ENCODE peak calls at places on chromosome 22, in seven cellular contexts. P, T, O, N, X, K and Z are unnamed samples.
A peak's percentile ranks its signal among the peaks of the same experiment; 100 is the strongest.

GRCh38 chr22:30150212-30150611 is 69.9 kb downstream of the HORMAD2 start:
- DNase-seq in P (no peak), T (no peak), O (no peak), N (no peak), X (no peak), K (no peak), Z (no peak)

GRCh38 chr22:38925571-38926041 is 31.8 kb upstream of the APOBEC3A start:
- DNase-seq in P (no peak), T (no peak), O (no peak), N (no peak), X (no peak), K (no peak), Z (no peak)

GRCh38 chr22:43346521-43346929 is 3.4 kb upstream of the SCUBE1 start:
- DNase-seq in P (peak; percentile 47), T (no peak), O (peak; percentile 4), N (peak; percentile 63), X (peak; percentile 49), K (peak; percentile 9), Z (peak; percentile 42)

GRCh38 chr22:27088026-27088425 is 430.6 kb downstream of the MIAT start:
- DNase-seq in P (no peak), T (no peak), O (no peak), N (no peak), X (no peak), K (no peak), Z (no peak)

GRCh38 chr22:22684605-22685561 is 40.5 kb downstream of the GGTLC2 start:
- DNase-seq in P (no peak), T (no peak), O (no peak), N (peak; percentile 39), X (no peak), K (no peak), Z (peak; percentile 87)

GRCh38 chr22:21972293-21972779 is 10.3 kb downstream of the TOP3B start:
- DNase-seq in P (no peak), T (no peak), O (no peak), N (peak; percentile 53), X (peak; percentile 32), K (no peak), Z (peak; percentile 31)

GRCh38 chr22:17117400-17117799 is 3.8 kb downstream of the TMEM121B start:
- DNase-seq in P (no peak), T (no peak), O (no peak), N (no peak), X (no peak), K (no peak), Z (no peak)

GRCh38 chr22:30294830-30295229 is 5.5 kb upstream of the CASTOR1 start:
- DNase-seq in P (no peak), T (no peak), O (no peak), N (no peak), X (no peak), K (no peak), Z (no peak)

GRCh38 chr22:45036154-45036553 is 26.3 kb upstream of the PHF21B start:
- DNase-seq in P (no peak), T (no peak), O (peak; percentile 54), N (no peak), X (no peak), K (no peak), Z (no peak)

GRCh38 chr22:36471341-36471821 is 10.1 kb downstream of the TXN2 start:
- DNase-seq in P (no peak), T (no peak), O (no peak), N (no peak), X (peak; percentile 74), K (peak; percentile 76), Z (peak; percentile 57)

GRCh38 chr22:43554694-43555365 is 143.0 kb downstream of the MPPED1 start:
- DNase-seq in P (no peak), T (no peak), O (no peak), N (peak; percentile 16), X (no peak), K (no peak), Z (no peak)

GRCh38 chr22:45302047-45302446 is 7.7 kb upstream of the FAM118A start:
- DNase-seq in P (no peak), T (peak; percentile 8), O (no peak), N (no peak), X (peak; percentile 51), K (peak; percentile 37), Z (peak; percentile 72)

GRCh38 chr22:48267681-48268080 is 1505.2 kb downstream of the TBC1D22A start:
- DNase-seq in P (no peak), T (no peak), O (no peak), N (no peak), X (no peak), K (no peak), Z (no peak)

GRCh38 chr22:22817468-22818201 is 70.0 kb upstream of the IGLL5 start:
- DNase-seq in P (no peak), T (no peak), O (no peak), N (no peak), X (no peak), K (no peak), Z (no peak)

GRCh38 chr22:27267145-27267544 is 534.4 kb downstream of the MN1 start:
- DNase-seq in P (no peak), T (no peak), O (no peak), N (peak; percentile 13), X (no peak), K (no peak), Z (no peak)

GRCh38 chr22:19180740-19181410 is 2.3 kb upstream of the SLC25A1 start:
- DNase-seq in P (no peak), T (no peak), O (no peak), N (no peak), X (no peak), K (no peak), Z (no peak)

GRCh38 chr22:17969732-17970131 is 54.6 kb downstream of the MICAL3 start:
- DNase-seq in P (no peak), T (peak; percentile 29), O (no peak), N (no peak), X (peak; percentile 78), K (peak; percentile 58), Z (peak; percentile 48)

GRCh38 chr22:49513358-49513851 is 314.3 kb downstream of the BRD1 start:
- DNase-seq in P (no peak), T (no peak), O (no peak), N (no peak), X (no peak), K (no peak), Z (no peak)

GRCh38 chr22:20486229-20486628 is 9.4 kb downstream of the KLHL22 start:
- DNase-seq in P (no peak), T (no peak), O (no peak), N (no peak), X (no peak), K (no peak), Z (no peak)

GRCh38 chr22:48576333-48577013 is 1251.2 kb downstream of the BRD1 start:
- DNase-seq in P (no peak), T (no peak), O (peak; percentile 16), N (peak; percentile 85), X (no peak), K (no peak), Z (peak; percentile 36)